ENCODE peak calls at places on chromosomes 7 and 10, in five cellular contexts. E, H, T, A and B are unnamed samples.

GRCh38 chr10:79380125-79380917 is 33.1 kb downstream of the PPIF start:
- DNase-seq in H (no peak), E (no peak), T (no peak), A (no peak), B (no peak)

GRCh38 chr10:124168991-124169826 is 75.8 kb upstream of the CHST15 start:
- DNase-seq in H (no peak), T (peak), A (no peak), E (no peak), B (no peak)

GRCh38 chr10:55627526-55628170 is 733.4 kb downstream of the ZWINT start:
- DNase-seq in T (peak), H (no peak), A (no peak), E (no peak), B (no peak)

GRCh38 chr7:91251877-91252276 is 12.4 kb upstream of the FZD1 start:
- DNase-seq in T (no peak), H (no peak), A (no peak), E (no peak), B (no peak)

GRCh38 chr7:73565675-73566342 is 8.3 kb upstream of the BCL7B start:
- DNase-seq in E (no peak), T (no peak), A (no peak), H (no peak), B (no peak)

GRCh38 chr7:85535974-85536729 is 349.3 kb upstream of the SEMA3D start:
- DNase-seq in T (no peak), A (no peak), H (no peak), E (no peak), B (no peak)

GRCh38 chr10:86372785-86373239 is 6.2 kb upstream of the GRID1 start:
- DNase-seq in E (no peak), H (no peak), T (no peak), A (no peak), B (no peak)

GRCh38 chr7:65247491-65247890 is 126.2 kb upstream of the ZNF92 start:
- DNase-seq in H (no peak), T (no peak), E (no peak), A (no peak), B (no peak)

GRCh38 chr7:2202361-2202761 is 30.4 kb downstream of the MAD1L1 start:
- DNase-seq in A (no peak), H (no peak), E (no peak), T (peak), B (no peak)

GRCh38 chr7:128783143-128783799 is 7.7 kb upstream of the OPN1SW start:
- DNase-seq in T (peak), A (no peak), E (no peak), H (no peak), B (peak)

GRCh38 chr7:25726180-25726579 is 425.8 kb upstream of the NFE2L3 start:
- DNase-seq in E (no peak), A (no peak), H (no peak), T (peak), B (no peak)

GRCh38 chr10:3140280-3140679 is 32.3 kb downstream of the PITRM1 start:
- DNase-seq in A (no peak), E (no peak), H (no peak), T (no peak), B (no peak)

GRCh38 chr10:118968482-118968881 is 61.0 kb upstream of the NANOS1 start:
- DNase-seq in A (no peak), T (no peak), E (no peak), H (no peak), B (no peak)

GRCh38 chr10:28838908-28839307 is 161.6 kb downstream of the BAMBI start:
- DNase-seq in E (peak), A (no peak), H (no peak), T (no peak), B (peak)